ENCODE peak calls at places on chromosomes 11 and 22, in four cellular contexts. I is NCI-H2171 treated with DMSO at 0.1 percent for 48 hours; H is tibial nerve; E is effector memory CD4-positive, alpha-beta T cell. V is an unnamed sample.

GRCh38 chr22:43890901-43891331 is 897 bp downstream of the PNPLA5 start:
- DNase-seq in I (no peak), H (no peak), E (no peak), V (peak; percentile 25)

GRCh38 chr11:119566299-119566698 is 143.3 kb upstream of the THY1 start:
- DNase-seq in I (no peak), H (no peak), E (no peak), V (no peak)

GRCh38 chr22:31579835-31580242 is 82.2 kb downstream of the PISD start:
- DNase-seq in I (no peak), H (no peak), E (no peak), V (no peak)

GRCh38 chr11:78986305-78986704 is 411.6 kb upstream of the NARS2 start:
- DNase-seq in I (no peak), H (no peak), E (no peak), V (no peak)

GRCh38 chr11:93741882-93742226 is 382 bp downstream of the C11orf54 start:
- DNase-seq in I (peak; percentile 71), H (no peak), E (no peak), V (peak; percentile 43)

GRCh38 chr11:110283862-110284261 is 12.6 kb downstream of the RDX start:
- DNase-seq in I (no peak), H (no peak), E (no peak), V (no peak)

GRCh38 chr22:19863571-19863970 is 8.9 kb upstream of the GNB1L start:
- DNase-seq in I (no peak), H (no peak), E (no peak), V (no peak)

GRCh38 chr11:68632802-68633201 is 51.5 kb upstream of the GAL start:
- DNase-seq in I (peak; percentile 6), H (no peak), E (peak; percentile 21), V (peak; percentile 38)

GRCh38 chr11:2534957-2535672 is 90.3 kb downstream of the KCNQ1 start:
- DNase-seq in I (no peak), H (no peak), E (no peak), V (no peak)

GRCh38 chr11:70331901-70332300 is 61.4 kb downstream of the PPFIA1 start:
- DNase-seq in I (no peak), H (no peak), E (no peak), V (no peak)

GRCh38 chr11:116108161-116108560 is 603.9 kb upstream of the CADM1 start:
- DNase-seq in I (no peak), H (no peak), E (no peak), V (no peak)

GRCh38 chr22:24512043-24512442 is 16.9 kb downstream of the UPB1 start:
- DNase-seq in I (no peak), H (no peak), E (no peak), V (no peak)

GRCh38 chr22:24471570-24471969 is 23.6 kb upstream of the UPB1 start:
- DNase-seq in I (peak; percentile 38), H (peak; percentile 59), E (no peak), V (peak; percentile 90)

GRCh38 chr22:32531228-32531627 is 56.6 kb downstream of the FBXO7 start:
- DNase-seq in I (no peak), H (no peak), E (no peak), V (no peak)

GRCh38 chr11:129021295-129021694 is 78.6 kb upstream of the TP53AIP1 start:
- DNase-seq in I (no peak), H (no peak), E (no peak), V (no peak)

GRCh38 chr11:3077846-3078440 is 20.7 kb upstream of the CARS1 start:
- DNase-seq in I (no peak), H (no peak), E (no peak), V (no peak)

GRCh38 chr11:106077609-106078517 is at the start of gene AASDHPPT:
- DNase-seq in I (peak; percentile 54), H (peak; percentile 16), E (no peak), V (no peak)

GRCh38 chr11:86537541-86538222 is 134.7 kb downstream of the ME3 start:
- DNase-seq in I (no peak), H (no peak), E (no peak), V (peak; percentile 90)

GRCh38 chr11:61949169-61950034 is 749 bp upstream of the BEST1 start:
- DNase-seq in I (peak; percentile 88), H (peak; percentile 76), E (no peak), V (peak; percentile 95)

GRCh38 chr11:12165237-12165875 is 55.0 kb downstream of the MICAL2 start:
- DNase-seq in I (peak; percentile 32), H (no peak), E (no peak), V (peak; percentile 35)

GRCh38 chr11:134791102-134791501 is 379.1 kb upstream of the B3GAT1 start:
- DNase-seq in I (no peak), H (no peak), E (no peak), V (no peak)

GRCh38 chr11:117837791-117838190 is 13.2 kb upstream of the FXYD2 start:
- DNase-seq in I (no peak), H (no peak), E (no peak), V (no peak)

GRCh38 chr22:35712672-35713071 is 5.0 kb upstream of the APOL5 start:
- DNase-seq in I (no peak), H (no peak), E (no peak), V (no peak)

GRCh38 chr11:73268671-73269271 is 3.4 kb upstream of the P2RY6 start:
- DNase-seq in I (no peak), H (no peak), E (no peak), V (no peak)

GRCh38 chr11:67371199-67371548 is 2.2 kb downstream of the CLCF1 start:
- DNase-seq in I (no peak), H (no peak), E (no peak), V (no peak)

GRCh38 chr11:67408437-67409200 is 4.7 kb downstream of the TBC1D10C start:
- DNase-seq in I (no peak), H (no peak), E (no peak), V (no peak)

GRCh38 chr11:117316197-117316961 is at the start of gene BACE1:
- DNase-seq in I (peak; percentile 59), H (peak; percentile 43), E (no peak), V (peak; percentile 89)

GRCh38 chr11:124656759-124657627 is 16.5 kb downstream of the SIAE start:
- DNase-seq in I (peak; percentile 69), H (no peak), E (no peak), V (peak; percentile 82)

GRCh38 chr11:69594481-69594880 is 46.5 kb upstream of the CCND1 start:
- DNase-seq in I (no peak), H (no peak), E (no peak), V (no peak)

GRCh38 chr11:130246719-130247118 is 68.0 kb downstream of the ZBTB44 start:
- DNase-seq in I (no peak), H (no peak), E (no peak), V (no peak)

GRCh38 chr11:27233654-27234042 is 129.4 kb downstream of the CCDC34 start:
- DNase-seq in I (peak; percentile 64), H (no peak), E (no peak), V (peak; percentile 59)

GRCh38 chr11:47565340-47566165 is at the start of gene PTPMT1:
- DNase-seq in I (peak; percentile 70), H (no peak), E (peak; percentile 34), V (peak; percentile 47)

GRCh38 chr11:121577106-121577505 is 124.3 kb upstream of the SORL1-AS1 start:
- DNase-seq in I (no peak), H (no peak), E (no peak), V (no peak)

GRCh38 chr22:49673048-49673447 is 154.6 kb downstream of the BRD1 start:
- DNase-seq in I (no peak), H (no peak), E (no peak), V (no peak)

GRCh38 chr11:59222464-59223065 is 9.8 kb upstream of the MPEG1 start:
- DNase-seq in I (no peak), H (no peak), E (no peak), V (no peak)